ENCODE peak calls at places on chromosomes 6 and 20, in six cellular contexts. M is fibroblast of lung, C is thoracic aorta, H is AG04450, S is sigmoid colon, U is HFF-Myc. Z is an unnamed sample.

GRCh38 chr20:6122873-6123649 is at the start of gene FERMT1:
- DNase-seq in M (peak; percentile 69), C (no peak), H (no peak), S (peak; percentile 68), U (peak; percentile 45), Z (peak; percentile 58)

GRCh38 chr6:130394238-130394637 is 28.4 kb downstream of the TMEM200A start:
- DNase-seq in M (no peak), C (no peak), H (no peak), S (no peak), U (no peak), Z (no peak)

GRCh38 chr6:13406781-13407180 is 78.4 kb upstream of the TBC1D7 start:
- DNase-seq in M (no peak), C (no peak), H (no peak), S (no peak), U (no peak), Z (peak; percentile 64)

GRCh38 chr6:139386404-139386803 is 12.0 kb upstream of the CITED2 start:
- DNase-seq in M (no peak), C (no peak), H (no peak), S (no peak), U (no peak), Z (no peak)

GRCh38 chr20:37390891-37391525 is 45.1 kb downstream of the SRC start:
- DNase-seq in M (no peak), C (no peak), H (no peak), S (peak; percentile 67), U (no peak), Z (no peak)

GRCh38 chr6:130459316-130459715 is 93.5 kb downstream of the TMEM200A start:
- DNase-seq in M (peak; percentile 24), C (no peak), H (no peak), S (no peak), U (no peak), Z (no peak)

GRCh38 chr6:138036955-138037592 is 70.1 kb downstream of the PERP start:
- DNase-seq in M (no peak), C (no peak), H (no peak), S (no peak), U (no peak), Z (no peak)

GRCh38 chr6:149995971-149996370 is 29.4 kb downstream of the RAET1L start:
- DNase-seq in M (no peak), C (no peak), H (no peak), S (no peak), U (no peak), Z (no peak)

GRCh38 chr6:10429638-10430427 is 15.0 kb upstream of the TFAP2A start:
- DNase-seq in M (peak; percentile 42), C (no peak), H (no peak), S (no peak), U (no peak), Z (peak; percentile 66)

GRCh38 chr6:22099241-22099640 is 197.6 kb downstream of the PRL start:
- DNase-seq in M (no peak), C (no peak), H (no peak), S (no peak), U (peak; percentile 20), Z (no peak)

GRCh38 chr6:86010915-86011786 is 368.5 kb upstream of the SYNCRIP start:
- DNase-seq in M (no peak), C (no peak), H (no peak), S (no peak), U (no peak), Z (no peak)

DNA sequence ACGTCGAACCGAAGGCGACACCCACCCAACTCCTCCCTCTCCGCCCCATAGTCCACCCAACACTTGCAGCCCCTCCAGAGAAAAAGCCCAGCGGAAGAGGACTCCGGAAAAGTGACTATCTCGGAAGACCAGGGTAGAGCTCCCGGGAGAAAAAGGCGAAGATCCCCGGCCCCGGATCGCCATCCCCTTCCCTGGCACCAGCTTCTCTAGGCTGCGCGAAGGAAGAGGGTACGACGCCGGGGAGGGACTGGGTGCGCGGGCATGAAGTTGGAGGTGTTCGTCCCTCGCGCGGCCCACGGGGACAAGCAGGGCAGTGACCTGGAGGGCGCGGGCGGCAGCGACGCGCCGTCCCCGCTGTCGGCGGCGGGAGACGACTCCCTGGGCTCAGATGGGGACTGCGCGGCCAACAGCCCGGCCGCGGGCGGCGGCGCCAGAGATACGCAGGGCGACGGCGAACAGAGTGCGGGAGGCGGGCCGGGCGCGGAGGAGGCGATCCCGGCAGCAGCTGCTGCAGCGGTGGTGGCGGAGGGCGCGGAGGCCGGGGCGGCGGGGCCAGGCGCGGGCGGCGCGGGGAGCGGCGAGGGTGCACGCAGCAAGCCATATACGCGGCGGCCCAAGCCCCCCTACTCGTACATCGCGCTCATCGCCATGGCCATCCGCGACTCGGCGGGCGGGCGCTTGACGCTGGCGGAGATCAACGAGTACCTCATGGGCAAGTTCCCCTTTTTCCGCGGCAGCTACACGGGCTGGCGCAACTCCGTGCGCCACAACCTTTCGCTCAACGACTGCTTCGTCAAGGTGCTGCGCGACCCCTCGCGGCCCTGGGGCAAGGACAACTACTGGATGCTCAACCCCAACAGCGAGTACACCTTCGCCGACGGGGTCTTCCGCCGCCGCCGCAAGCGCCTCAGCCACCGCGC is 806 bp downstream of the FOXQ1 start:
- DNase-seq in M (no peak), C (no peak), H (no peak), S (no peak), U (no peak), Z (no peak)
- H3K4me3 ChIP-seq in M (peak overlapping the region; percentile 64), C (peak overlapping the region; percentile 64), H (peak overlapping the region; percentile 50), S (peak overlapping the region; percentile 28), U (peak overlapping the region; percentile 63), Z (no peak overlapping the region)

GRCh38 chr20:43716123-43716522 is 10.7 kb downstream of the GTSF1L start:
- DNase-seq in M (no peak), C (no peak), H (no peak), S (no peak), U (no peak), Z (no peak)

GRCh38 chr20:43711098-43711654 is 15.6 kb downstream of the GTSF1L start:
- DNase-seq in M (no peak), C (no peak), H (no peak), S (no peak), U (no peak), Z (no peak)

GRCh38 chr20:43715511-43715910 is 11.3 kb downstream of the GTSF1L start:
- DNase-seq in M (no peak), C (no peak), H (no peak), S (no peak), U (no peak), Z (no peak)

GRCh38 chr20:43715044-43715443 is 11.8 kb downstream of the GTSF1L start:
- DNase-seq in M (no peak), C (no peak), H (no peak), S (no peak), U (no peak), Z (no peak)

DNA sequence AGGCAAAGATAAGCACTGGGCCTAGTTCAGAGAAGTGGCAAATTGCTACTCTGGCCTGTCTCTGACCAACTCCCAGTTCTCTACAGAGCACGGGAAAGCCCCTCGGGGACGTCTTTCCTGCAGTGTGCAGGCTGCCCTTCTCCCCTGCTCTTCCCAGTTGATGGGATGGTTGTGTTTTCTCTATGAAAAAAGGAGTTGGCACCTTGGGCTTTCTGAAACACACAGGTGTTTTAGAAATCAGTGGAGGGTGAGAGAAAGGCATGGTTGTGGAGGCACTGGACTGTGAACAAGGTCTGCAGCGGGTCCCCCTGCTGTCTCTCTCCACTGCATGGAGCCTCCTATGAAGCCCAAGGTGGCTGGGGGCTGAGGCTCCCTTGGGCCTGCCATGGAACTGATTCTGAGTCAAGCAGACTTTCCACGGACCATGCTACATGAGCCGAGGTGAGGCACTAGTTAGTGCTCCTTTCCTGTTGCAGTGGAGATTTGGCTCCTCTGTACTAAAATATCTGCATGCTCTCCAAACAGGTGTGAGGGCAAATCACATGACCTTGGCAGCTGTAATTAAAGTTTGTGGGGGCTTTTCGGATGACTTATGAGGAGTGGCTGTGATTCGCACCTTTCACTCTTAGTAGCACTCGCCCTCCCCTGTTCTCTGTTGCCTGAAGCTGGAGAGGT is 16.3 kb downstream of the GTSF1L start:
- DNase-seq in M (no peak), C (no peak), H (no peak), S (no peak), U (no peak), Z (no peak)
- H3K4me3 ChIP-seq in M (no peak overlapping the region), C (no peak overlapping the region), H (no peak overlapping the region), S (no peak overlapping the region), U (no peak overlapping the region), Z (no peak overlapping the region)

DNA sequence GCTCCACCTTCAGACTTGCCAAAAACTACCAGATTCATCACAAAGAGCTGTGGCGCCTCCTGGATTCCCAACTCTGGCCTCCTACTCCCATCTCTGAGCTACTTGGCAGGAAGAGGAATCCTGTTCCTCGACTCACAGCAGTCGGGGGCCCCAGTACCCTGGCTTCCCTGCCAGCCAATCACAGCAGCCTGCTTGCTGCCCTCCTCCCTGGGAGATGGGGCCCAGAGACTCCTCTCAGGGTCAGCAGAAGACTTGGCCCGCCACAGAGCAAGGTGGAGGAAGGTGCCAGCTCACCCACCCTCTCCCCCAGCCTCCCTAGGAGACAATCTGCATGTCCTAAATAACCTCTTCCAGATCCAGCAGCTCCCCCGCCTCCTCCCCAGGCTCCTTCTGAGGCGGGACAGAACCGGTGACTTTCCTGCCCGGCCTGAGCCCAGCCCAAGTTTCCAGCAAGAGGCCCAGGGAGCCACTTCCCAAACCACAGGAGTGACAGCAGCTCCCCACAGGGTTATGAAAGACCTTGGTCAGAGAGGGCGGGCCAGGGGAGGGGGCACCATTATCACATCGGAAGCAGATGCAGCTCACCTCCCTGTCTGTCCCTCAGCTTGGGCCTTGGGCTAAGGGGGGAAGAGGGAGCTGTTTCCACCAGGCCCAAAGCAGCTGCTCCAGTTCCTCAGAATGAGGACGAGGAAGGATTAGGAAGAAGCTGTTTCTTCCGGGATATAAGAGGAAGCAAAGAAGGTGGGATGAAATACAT is 2.3 kb downstream of the CCND3 start:
- DNase-seq in M (peak; percentile 42), C (no peak), H (no peak), S (peak; percentile 71), U (no peak), Z (peak; percentile 80)
- H3K4me3 ChIP-seq in M (peak overlapping the region; percentile 74), C (peak overlapping the region; percentile 83), H (peak overlapping the region; percentile 98), S (no peak overlapping the region), U (peak overlapping the region; percentile 91), Z (peak overlapping the region; percentile 93)

GRCh38 chr6:46949662-46950280 is 28.0 kb upstream of the ADGRF5 start:
- DNase-seq in M (no peak), C (no peak), H (no peak), S (peak; percentile 71), U (no peak), Z (peak; percentile 57)

GRCh38 chr6:46959419-46959818 is 37.7 kb upstream of the ADGRF5 start:
- DNase-seq in M (no peak), C (no peak), H (no peak), S (no peak), U (no peak), Z (no peak)

GRCh38 chr6:46956409-46956808 is 34.7 kb upstream of the ADGRF5 start:
- DNase-seq in M (no peak), C (no peak), H (no peak), S (no peak), U (no peak), Z (no peak)

GRCh38 chr6:46953921-46954320 is 32.2 kb upstream of the ADGRF5 start:
- DNase-seq in M (no peak), C (no peak), H (no peak), S (no peak), U (no peak), Z (no peak)

DNA sequence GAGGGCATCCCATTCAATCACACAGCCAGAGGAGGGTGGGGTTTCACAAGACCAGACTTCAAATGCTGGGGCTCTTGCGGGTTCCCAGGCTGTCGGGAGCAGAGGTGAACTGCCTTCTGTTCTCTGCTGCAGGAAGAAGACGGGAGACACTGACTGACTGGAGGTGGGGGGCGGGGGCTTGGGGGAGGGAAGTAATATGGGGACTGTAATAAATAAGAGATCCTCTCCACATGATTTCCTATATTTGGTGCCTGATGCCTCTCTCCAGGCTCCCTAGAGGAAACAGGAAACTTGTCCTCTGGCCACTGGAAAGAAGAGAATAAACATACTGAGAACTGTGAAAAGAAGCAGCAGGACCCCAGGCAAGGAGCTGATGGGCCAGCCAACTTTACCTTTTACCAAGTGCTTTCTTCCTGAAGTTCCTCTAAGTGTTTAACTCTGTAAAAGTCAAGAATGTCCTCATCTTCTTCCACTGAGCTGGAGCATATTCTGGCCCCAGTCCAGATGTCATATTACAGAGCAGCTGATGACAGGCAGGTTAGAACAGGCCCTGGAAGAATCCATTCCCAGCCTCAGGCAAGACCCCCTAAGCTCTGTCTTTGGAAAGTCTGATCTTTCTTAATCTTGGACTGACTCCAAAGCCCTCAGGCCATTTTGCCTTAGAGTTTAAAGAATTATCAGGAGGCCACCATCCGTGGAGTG is 33.2 kb upstream of the ADGRF5 start:
- DNase-seq in M (no peak), C (no peak), H (no peak), S (no peak), U (no peak), Z (peak; percentile 36)
- H3K4me3 ChIP-seq in M (no peak overlapping the region), C (no peak overlapping the region), H (no peak overlapping the region), S (no peak overlapping the region), U (no peak overlapping the region), Z (no peak overlapping the region)

Z was measured in fibroblast of pulmonary artery.